ENCODE peak calls at places on chromosomes 6 and 20, in four cellular contexts. One of them, this sample, is unnamed.

GRCh38 chr6:76230711-76231110 is 158.2 kb upstream of the IMPG1 start:
- DNase-seq in stomach: no peak
- DNase-seq in body of pancreas: peak; percentile 49
- DNase-seq in IMR-90: no peak
- DNase-seq in this sample: no peak

GRCh38 chr6:27541212-27541931 is 68.5 kb upstream of the ZNF184 start:
- DNase-seq in body of pancreas: no peak
- DNase-seq in stomach: no peak
- DNase-seq in IMR-90: peak; percentile 14
- DNase-seq in this sample: no peak

GRCh38 chr20:44166008-44166407 is 21.0 kb downstream of the JPH2 start:
- DNase-seq in stomach: no peak
- DNase-seq in IMR-90: peak; percentile 36
- DNase-seq in body of pancreas: no peak
- DNase-seq in this sample: no peak

GRCh38 chr20:43404880-43405279 is 52.8 kb upstream of the SRSF6 start:
- DNase-seq in IMR-90: no peak
- DNase-seq in body of pancreas: no peak
- DNase-seq in stomach: no peak
- DNase-seq in this sample: no peak

GRCh38 chr6:165743366-165743898 is 80.4 kb upstream of the PDE10A start:
- DNase-seq in IMR-90: no peak
- DNase-seq in stomach: no peak
- DNase-seq in body of pancreas: no peak
- DNase-seq in this sample: no peak

GRCh38 chr6:140314675-140315074 is 940.2 kb upstream of the CITED2 start:
- DNase-seq in body of pancreas: no peak
- DNase-seq in stomach: no peak
- DNase-seq in IMR-90: no peak
- DNase-seq in this sample: no peak

GRCh38 chr20:2151805-2152727 is 50.4 kb downstream of the STK35 start:
- DNase-seq in stomach: peak; percentile 69
- DNase-seq in body of pancreas: no peak
- DNase-seq in IMR-90: peak; percentile 64
- DNase-seq in this sample: no peak

GRCh38 chr6:78844899-78845298 is 22.5 kb upstream of the IRAK1BP1 start:
- DNase-seq in stomach: no peak
- DNase-seq in body of pancreas: peak; percentile 54
- DNase-seq in IMR-90: no peak
- DNase-seq in this sample: no peak

GRCh38 chr6:135083992-135084915 is 29.6 kb upstream of the HBS1L start:
- DNase-seq in body of pancreas: no peak
- DNase-seq in stomach: no peak
- DNase-seq in IMR-90: no peak
- DNase-seq in this sample: no peak

GRCh38 chr20:37804584-37805566 is 98.1 kb upstream of the VSTM2L start:
- DNase-seq in stomach: no peak
- DNase-seq in body of pancreas: no peak
- DNase-seq in IMR-90: no peak
- DNase-seq in this sample: no peak

GRCh38 chr6:44043479-44044153 is 83.6 kb downstream of the MRPL14 start:
- DNase-seq in body of pancreas: no peak
- DNase-seq in IMR-90: peak; percentile 43
- DNase-seq in stomach: no peak
- DNase-seq in this sample: no peak

GRCh38 chr6:45420083-45420908 is 42.6 kb upstream of the SUPT3H start:
- DNase-seq in IMR-90: peak; percentile 64
- DNase-seq in stomach: no peak
- DNase-seq in body of pancreas: no peak
- DNase-seq in this sample: peak; percentile 7

GRCh38 chr20:20022498-20022897 is 5.3 kb downstream of the NAA20 start:
- DNase-seq in IMR-90: no peak
- DNase-seq in body of pancreas: no peak
- DNase-seq in stomach: no peak
- DNase-seq in this sample: no peak

GRCh38 chr20:47888351-47888750 is 103.1 kb upstream of the SULF2 start:
- DNase-seq in stomach: no peak
- DNase-seq in IMR-90: no peak
- DNase-seq in body of pancreas: no peak
- DNase-seq in this sample: no peak

GRCh38 chr6:118325220-118325860 is 222.8 kb upstream of the PLN start:
- DNase-seq in IMR-90: peak; percentile 14
- DNase-seq in stomach: no peak
- DNase-seq in body of pancreas: no peak
- DNase-seq in this sample: no peak

GRCh38 chr20:5614506-5614905 is 135.7 kb upstream of the SHLD1 start:
- DNase-seq in stomach: no peak
- DNase-seq in IMR-90: no peak
- DNase-seq in body of pancreas: no peak
- DNase-seq in this sample: no peak

GRCh38 chr6:41651962-41652657 is 13.8 kb downstream of the MDFI start:
- DNase-seq in body of pancreas: no peak
- DNase-seq in stomach: no peak
- DNase-seq in IMR-90: no peak
- DNase-seq in this sample: no peak
- H3K27ac ChIP-seq in body of pancreas: no peak overlapping the region
- H3K27ac ChIP-seq in stomach: no peak overlapping the region
- H3K27ac ChIP-seq in IMR-90: no peak overlapping the region
- H3K27ac ChIP-seq in this sample: no peak overlapping the region

GRCh38 chr6:26183581-26184408 is 96.6 kb downstream of the HFE start:
- DNase-seq in body of pancreas: peak; percentile 76
- DNase-seq in IMR-90: peak; percentile 92
- DNase-seq in stomach: peak; percentile 59
- DNase-seq in this sample: peak; percentile 71
- TF ChIP-seq POLR2A in body of pancreas: peak; percentile 90
- TF ChIP-seq POLR2A in IMR-90: peak; percentile 80
- TF ChIP-seq POLR2A in stomach: no peak
- TF ChIP-seq POLR2A in this sample: peak; percentile 91

GRCh38 chr6:111793711-111794111 is 79.5 kb downstream of the FYN start:
- DNase-seq in IMR-90: no peak
- DNase-seq in body of pancreas: no peak
- DNase-seq in stomach: peak; percentile 34
- DNase-seq in this sample: no peak
- H3K27ac ChIP-seq in IMR-90: no peak overlapping the region
- H3K27ac ChIP-seq in body of pancreas: no peak overlapping the region
- H3K27ac ChIP-seq in stomach: no peak overlapping the region
- H3K27ac ChIP-seq in this sample: no peak overlapping the region

DNA sequence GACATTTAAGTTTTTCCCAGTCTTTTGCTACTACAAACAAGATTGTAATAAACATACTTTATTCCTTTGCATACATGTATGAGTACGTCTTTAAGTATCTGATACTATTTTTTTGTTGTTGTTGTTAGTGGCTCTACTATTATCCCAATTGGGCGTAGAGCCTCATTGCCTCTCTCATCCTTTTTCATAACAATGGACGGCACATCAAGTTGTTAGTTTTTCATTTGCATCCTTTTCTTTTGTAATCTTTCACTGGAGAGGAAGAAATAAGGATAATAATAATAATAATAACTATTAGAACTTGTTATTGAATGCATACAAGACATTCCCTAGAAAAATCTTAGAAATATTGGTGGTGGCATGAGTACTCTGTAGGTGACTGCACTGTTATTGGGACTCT is 23.1 kb downstream of the HS3ST5 start:
- DNase-seq in stomach: no peak
- DNase-seq in body of pancreas: no peak
- DNase-seq in IMR-90: no peak
- DNase-seq in this sample: no peak
- TF ChIP-seq POLR2A in stomach: no peak
- TF ChIP-seq POLR2A in body of pancreas: no peak
- TF ChIP-seq POLR2A in IMR-90: no peak
- TF ChIP-seq POLR2A in this sample: no peak

GRCh38 chr20:49279677-49280462 is 2.0 kb upstream of the ZNFX1 start:
- DNase-seq in IMR-90: no peak
- DNase-seq in stomach: no peak
- DNase-seq in body of pancreas: no peak
- DNase-seq in this sample: no peak
- H3K27ac ChIP-seq in IMR-90: no peak overlapping the region
- H3K27ac ChIP-seq in stomach: no peak overlapping the region
- H3K27ac ChIP-seq in body of pancreas: no peak overlapping the region
- H3K27ac ChIP-seq in this sample: peak overlapping the region; percentile 97

DNA sequence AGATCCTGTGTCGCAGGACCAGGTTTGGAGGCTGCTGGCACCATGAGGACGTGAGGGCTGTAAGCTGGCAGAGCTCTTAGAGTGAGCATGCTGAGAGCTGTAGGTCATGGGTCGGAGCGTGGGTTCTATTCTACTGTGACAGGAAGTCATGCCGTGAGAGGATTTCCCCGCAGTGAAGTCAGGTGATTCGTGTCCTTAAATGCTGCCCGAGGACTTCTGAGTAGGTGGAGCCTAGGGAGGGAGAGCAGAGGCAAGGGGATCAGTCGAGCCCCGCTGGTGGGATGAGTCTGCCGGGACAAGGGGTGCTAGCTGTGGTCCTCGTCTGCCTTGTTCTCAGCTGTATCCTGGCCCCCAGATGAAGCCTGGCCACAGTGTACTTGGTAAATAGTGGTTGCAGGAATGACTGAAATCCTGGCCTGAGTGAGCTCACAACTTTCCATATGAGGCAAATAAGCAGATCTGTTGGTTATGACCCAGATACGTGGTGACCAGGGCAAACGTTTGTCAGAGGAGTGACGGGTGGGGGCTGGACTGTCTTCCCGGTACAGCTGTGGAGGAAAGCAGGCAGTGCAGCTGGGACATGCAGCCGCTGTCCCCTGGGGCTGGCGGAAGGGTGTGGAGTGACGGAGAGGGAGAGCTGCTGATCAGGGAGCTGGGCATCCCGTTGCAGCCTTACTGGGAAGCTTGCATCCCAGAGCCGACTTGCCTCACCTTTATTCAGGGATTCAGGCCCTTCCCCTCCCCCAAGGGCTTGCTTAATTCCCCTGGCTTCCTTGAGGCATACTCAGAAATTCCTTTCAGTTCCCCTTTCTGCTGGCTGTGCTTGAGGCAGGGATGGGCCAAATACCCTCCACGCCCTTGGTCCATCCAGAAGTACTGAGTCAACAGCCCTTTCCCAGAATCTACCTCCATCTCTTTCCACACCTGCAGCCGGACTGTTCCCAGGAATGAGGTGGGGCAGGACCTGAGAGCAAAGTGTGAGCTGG is 250.9 kb upstream of the RREB1 start:
- DNase-seq in IMR-90: peak; percentile 37
- DNase-seq in body of pancreas: peak; percentile 28
- DNase-seq in stomach: peak; percentile 67
- DNase-seq in this sample: no peak
- TF ChIP-seq POLR2A in IMR-90: no peak
- TF ChIP-seq POLR2A in body of pancreas: peak; percentile 30
- TF ChIP-seq POLR2A in stomach: no peak
- TF ChIP-seq POLR2A in this sample: no peak

This sample was measured in prostate gland.